ENCODE peak calls at places on chromosomes 11 and 22, in four cellular contexts. One of them, this sample, is unnamed.

GRCh38 chr11:11931461-11932055 is 76.9 kb downstream of the DKK3 start:
- DNase-seq in ovary: no peak
- DNase-seq in DND-41: no peak
- DNase-seq in left ventricle myocardium inferior: no peak
- DNase-seq in this sample: peak

GRCh38 chr11:105960252-105961245 is 61.5 kb downstream of the MSANTD4 start:
- DNase-seq in ovary: no peak
- DNase-seq in left ventricle myocardium inferior: no peak
- DNase-seq in DND-41: no peak
- DNase-seq in this sample: no peak

GRCh38 chr11:74770456-74770855 is 21.8 kb downstream of the RNF169 start:
- DNase-seq in left ventricle myocardium inferior: no peak
- DNase-seq in DND-41: no peak
- DNase-seq in ovary: no peak
- DNase-seq in this sample: no peak

GRCh38 chr22:17703811-17704210 is 65.3 kb downstream of the BCL2L13 start:
- DNase-seq in DND-41: no peak
- DNase-seq in left ventricle myocardium inferior: no peak
- DNase-seq in ovary: no peak
- DNase-seq in this sample: no peak

GRCh38 chr11:45163956-45164575 is 17.6 kb downstream of the PRDM11 start:
- DNase-seq in ovary: no peak
- DNase-seq in left ventricle myocardium inferior: no peak
- DNase-seq in DND-41: no peak
- DNase-seq in this sample: no peak

GRCh38 chr11:67519726-67520125 is 3.5 kb downstream of the CABP2 start:
- DNase-seq in ovary: no peak
- DNase-seq in left ventricle myocardium inferior: no peak
- DNase-seq in DND-41: no peak
- DNase-seq in this sample: no peak

GRCh38 chr22:39117585-39118191 is 20.6 kb downstream of the APOBEC3H start:
- DNase-seq in ovary: no peak
- DNase-seq in DND-41: peak
- DNase-seq in left ventricle myocardium inferior: no peak
- DNase-seq in this sample: peak

GRCh38 chr11:19800162-19800561 is 87.5 kb downstream of the NAV2 start:
- DNase-seq in DND-41: no peak
- DNase-seq in left ventricle myocardium inferior: no peak
- DNase-seq in ovary: no peak
- DNase-seq in this sample: no peak

GRCh38 chr22:42169055-42169469 is 38.5 kb upstream of the CYP2D6 start:
- DNase-seq in ovary: peak
- DNase-seq in DND-41: peak
- DNase-seq in left ventricle myocardium inferior: peak
- DNase-seq in this sample: peak

GRCh38 chr22:32802291-32802826 is 854 bp downstream of the TIMP3 start:
- DNase-seq in DND-41: no peak
- DNase-seq in ovary: no peak
- DNase-seq in left ventricle myocardium inferior: no peak
- DNase-seq in this sample: no peak

GRCh38 chr11:120739780-120740179 is 228.2 kb downstream of the GRIK4 start:
- DNase-seq in left ventricle myocardium inferior: no peak
- DNase-seq in DND-41: no peak
- DNase-seq in ovary: no peak
- DNase-seq in this sample: no peak

GRCh38 chr11:86524603-86525352 is 147.6 kb downstream of the ME3 start:
- DNase-seq in DND-41: no peak
- DNase-seq in ovary: no peak
- DNase-seq in left ventricle myocardium inferior: no peak
- DNase-seq in this sample: no peak

GRCh38 chr11:2586793-2587131 is 113.0 kb downstream of the KCNQ1OT1 start:
- DNase-seq in ovary: no peak
- DNase-seq in left ventricle myocardium inferior: no peak
- DNase-seq in DND-41: peak
- DNase-seq in this sample: no peak

GRCh38 chr11:72655014-72655413 is 19.2 kb downstream of the PDE2A start:
- DNase-seq in ovary: no peak
- DNase-seq in DND-41: no peak
- DNase-seq in left ventricle myocardium inferior: no peak
- DNase-seq in this sample: no peak

GRCh38 chr22:24155597-24156145 is 25.6 kb upstream of the SUSD2 start:
- DNase-seq in DND-41: peak
- DNase-seq in left ventricle myocardium inferior: peak
- DNase-seq in ovary: peak
- DNase-seq in this sample: peak

GRCh38 chr11:128905345-128906184 is 14.4 kb downstream of the KCNJ5 start:
- DNase-seq in left ventricle myocardium inferior: no peak
- DNase-seq in DND-41: no peak
- DNase-seq in ovary: peak
- DNase-seq in this sample: peak

GRCh38 chr11:88414981-88415391 is 77.5 kb upstream of the CTSC start:
- DNase-seq in left ventricle myocardium inferior: no peak
- DNase-seq in ovary: no peak
- DNase-seq in DND-41: peak
- DNase-seq in this sample: peak

GRCh38 chr22:30178180-30179126 is 68.1 kb downstream of the LIF start:
- DNase-seq in left ventricle myocardium inferior: no peak
- DNase-seq in DND-41: peak
- DNase-seq in ovary: no peak
- DNase-seq in this sample: peak

GRCh38 chr22:45881524-45881875 is 95.5 kb downstream of the WNT7B start:
- DNase-seq in DND-41: no peak
- DNase-seq in ovary: no peak
- DNase-seq in left ventricle myocardium inferior: no peak
- DNase-seq in this sample: no peak

GRCh38 chr11:10459029-10459970 is 4.2 kb downstream of the AMPD3 start:
- DNase-seq in ovary: no peak
- DNase-seq in DND-41: peak
- DNase-seq in left ventricle myocardium inferior: no peak
- DNase-seq in this sample: peak

GRCh38 chr22:49733631-49734030 is 94.0 kb downstream of the BRD1 start:
- DNase-seq in left ventricle myocardium inferior: no peak
- DNase-seq in DND-41: no peak
- DNase-seq in ovary: no peak
- DNase-seq in this sample: no peak

GRCh38 chr11:74141274-74141695 is 29.5 kb downstream of the C2CD3 start:
- DNase-seq in left ventricle myocardium inferior: no peak
- DNase-seq in ovary: no peak
- DNase-seq in DND-41: no peak
- DNase-seq in this sample: no peak

GRCh38 chr11:3853935-3854659 is 1.4 kb upstream of the STIM1 start:
- DNase-seq in DND-41: peak
- DNase-seq in left ventricle myocardium inferior: peak
- DNase-seq in ovary: no peak
- DNase-seq in this sample: peak
- H3K4me3 ChIP-seq in DND-41: no peak
- H3K4me3 ChIP-seq in left ventricle myocardium inferior: peak
- H3K4me3 ChIP-seq in ovary: no peak
- H3K4me3 ChIP-seq in this sample: peak

GRCh38 chr11:47354913-47355282 is 2.4 kb upstream of the MYBPC3 start:
- DNase-seq in left ventricle myocardium inferior: no peak
- DNase-seq in ovary: no peak
- DNase-seq in DND-41: no peak
- DNase-seq in this sample: no peak
- H3K4me3 ChIP-seq in left ventricle myocardium inferior: peak
- H3K4me3 ChIP-seq in ovary: peak
- H3K4me3 ChIP-seq in DND-41: no peak
- H3K4me3 ChIP-seq in this sample: no peak

DNA sequence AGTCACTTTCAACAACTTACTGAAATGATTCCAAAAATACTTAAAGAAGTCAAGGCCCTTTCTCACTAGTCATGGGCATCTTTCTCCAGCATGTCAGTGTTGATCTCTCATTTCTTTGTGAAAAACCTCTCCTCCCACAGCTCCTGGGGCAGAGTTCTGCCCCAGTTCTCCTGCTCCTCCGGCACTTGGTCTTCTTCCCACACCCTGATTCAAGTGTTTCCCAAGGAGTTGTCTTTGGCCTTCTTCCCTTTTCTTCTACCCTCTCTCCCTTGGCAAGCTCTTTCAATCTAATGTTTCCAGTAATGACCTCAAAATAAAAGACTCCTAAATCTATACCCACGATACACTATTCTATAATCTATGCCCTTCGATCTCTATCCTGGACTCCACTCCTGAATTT is 42.1 kb upstream of the CCDC34 start:
- DNase-seq in left ventricle myocardium inferior: no peak
- DNase-seq in DND-41: no peak
- DNase-seq in ovary: no peak
- DNase-seq in this sample: no peak
- H3K4me3 ChIP-seq in left ventricle myocardium inferior: no peak
- H3K4me3 ChIP-seq in DND-41: no peak
- H3K4me3 ChIP-seq in ovary: no peak
- H3K4me3 ChIP-seq in this sample: no peak

DNA sequence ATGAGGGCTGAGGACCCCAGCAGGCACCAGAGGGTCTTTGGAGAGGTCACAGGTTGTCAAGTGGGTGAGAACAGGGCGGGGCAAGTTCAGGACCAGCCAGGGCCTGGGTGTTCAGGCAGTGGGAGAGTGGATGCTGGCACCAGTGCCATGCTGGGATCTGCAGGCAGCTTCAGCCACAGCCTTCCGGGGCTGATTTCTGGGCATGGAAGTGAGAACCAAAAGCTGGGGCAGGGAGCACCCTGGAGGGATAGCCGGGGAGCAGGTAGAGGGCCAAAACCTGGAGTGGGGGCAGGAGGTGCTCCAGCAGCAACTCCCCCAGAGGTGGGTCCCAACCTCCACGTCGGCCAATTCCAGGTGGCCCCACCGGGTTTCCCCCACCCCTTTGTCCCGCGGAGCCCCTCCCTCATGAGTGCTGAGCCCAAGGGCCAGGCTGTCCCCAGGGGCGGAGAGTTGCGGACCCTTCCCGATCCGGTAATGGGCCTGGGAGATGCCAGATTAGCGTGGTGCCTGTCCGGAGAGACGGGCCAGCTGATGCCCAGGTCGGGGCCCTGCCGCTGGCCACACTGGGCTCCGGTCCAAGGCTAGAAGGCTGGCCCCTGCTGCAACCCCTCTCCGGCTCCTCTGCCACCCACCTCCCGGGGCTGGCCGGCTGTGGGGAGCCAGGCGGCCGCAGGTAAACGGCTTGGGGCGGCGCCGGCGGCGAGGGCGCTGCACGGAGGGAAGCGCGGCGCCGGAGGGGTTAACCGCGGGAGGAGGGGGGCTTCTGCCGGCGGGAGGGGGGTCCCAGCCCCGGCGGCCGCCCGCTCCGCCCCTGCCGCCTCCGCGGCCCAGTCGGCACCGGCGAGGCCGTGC is at the start of gene KCNK4:
- DNase-seq in left ventricle myocardium inferior: no peak
- DNase-seq in ovary: no peak
- DNase-seq in DND-41: no peak
- DNase-seq in this sample: peak
- H3K4me3 ChIP-seq in left ventricle myocardium inferior: peak
- H3K4me3 ChIP-seq in ovary: no peak
- H3K4me3 ChIP-seq in DND-41: no peak
- H3K4me3 ChIP-seq in this sample: peak

DNA sequence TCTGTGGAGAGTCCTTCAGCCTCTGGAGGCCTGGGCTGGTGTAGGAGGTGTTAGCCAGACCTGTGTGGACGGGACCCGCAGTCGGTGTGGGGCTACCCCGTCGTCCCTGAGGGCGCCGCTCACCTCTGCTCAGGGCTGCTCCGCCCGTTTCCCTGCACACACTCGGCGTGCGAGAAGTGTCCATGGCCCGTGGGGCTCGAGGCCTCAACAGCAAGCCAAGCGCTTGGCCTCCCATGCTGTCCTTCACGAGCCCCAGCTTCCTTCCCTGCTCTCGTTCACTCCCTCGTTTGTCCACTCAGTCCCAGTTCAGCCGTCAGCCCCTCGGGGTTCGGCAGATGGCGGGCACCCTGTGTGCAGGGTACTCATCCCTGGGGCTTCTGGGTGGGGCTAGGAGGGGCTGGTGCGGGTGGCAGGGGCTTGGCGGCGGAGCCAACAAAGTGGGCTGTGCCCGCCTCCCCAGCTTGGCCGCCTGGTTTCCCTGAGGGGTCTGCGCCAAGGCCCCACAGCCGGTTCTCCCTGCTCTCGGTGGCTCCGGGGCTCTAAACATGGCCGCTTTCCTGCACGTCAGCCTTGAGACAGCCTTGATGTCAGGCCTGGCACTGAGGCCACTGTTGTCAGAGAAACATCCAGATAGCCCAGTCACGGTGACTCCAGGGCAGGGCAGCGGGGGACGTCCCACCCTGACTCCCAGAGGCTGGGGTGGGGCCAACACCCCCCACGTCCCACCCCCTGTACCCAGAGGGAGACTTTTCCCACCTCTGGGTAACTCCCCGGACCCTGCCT is 3.3 kb downstream of the MUC6 start:
- DNase-seq in left ventricle myocardium inferior: no peak
- DNase-seq in ovary: no peak
- DNase-seq in DND-41: no peak
- DNase-seq in this sample: no peak
- H3K4me3 ChIP-seq in left ventricle myocardium inferior: no peak
- H3K4me3 ChIP-seq in ovary: no peak
- H3K4me3 ChIP-seq in DND-41: no peak
- H3K4me3 ChIP-seq in this sample: no peak

GRCh38 chr11:41943671-41944070 is 484.2 kb upstream of the LRRC4C start:
- DNase-seq in ovary: no peak
- DNase-seq in DND-41: no peak
- DNase-seq in left ventricle myocardium inferior: no peak
- DNase-seq in this sample: no peak
- H3K4me3 ChIP-seq in ovary: no peak
- H3K4me3 ChIP-seq in DND-41: no peak
- H3K4me3 ChIP-seq in left ventricle myocardium inferior: no peak
- H3K4me3 ChIP-seq in this sample: no peak

DNA sequence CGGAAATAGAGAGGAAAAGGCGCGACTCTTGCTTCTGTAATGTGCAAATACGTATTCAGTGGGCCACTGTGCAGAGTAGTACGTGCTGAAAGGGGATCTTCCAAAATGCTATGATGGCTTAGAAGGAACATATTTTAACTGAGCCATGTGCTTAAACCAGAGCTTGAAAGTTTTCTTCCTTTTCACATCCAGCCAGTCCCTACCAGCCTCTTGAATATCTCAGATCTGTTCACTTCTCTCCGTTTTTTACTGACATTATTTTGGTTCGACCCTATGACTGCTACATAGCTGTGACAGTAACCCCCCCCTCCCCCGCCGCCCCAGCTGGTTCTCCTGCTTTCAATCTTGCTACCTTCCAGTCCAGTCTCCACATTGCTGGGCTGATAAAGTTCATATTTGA is 550 bp downstream of the DDIAS start:
- DNase-seq in left ventricle myocardium inferior: no peak
- DNase-seq in ovary: no peak
- DNase-seq in DND-41: no peak
- DNase-seq in this sample: no peak
- H3K4me3 ChIP-seq in left ventricle myocardium inferior: peak
- H3K4me3 ChIP-seq in ovary: peak
- H3K4me3 ChIP-seq in DND-41: no peak
- H3K4me3 ChIP-seq in this sample: no peak

GRCh38 chr11:78351193-78351592 is 66.4 kb downstream of the GAB2 start:
- DNase-seq in ovary: no peak
- DNase-seq in left ventricle myocardium inferior: no peak
- DNase-seq in DND-41: peak
- DNase-seq in this sample: no peak
- H3K4me3 ChIP-seq in ovary: no peak
- H3K4me3 ChIP-seq in left ventricle myocardium inferior: peak
- H3K4me3 ChIP-seq in DND-41: no peak
- H3K4me3 ChIP-seq in this sample: no peak